ENCODE peak calls at places on chromosomes 16 and 17, in five cellular contexts. T, Q, V, Y and N are unnamed samples.

GRCh38 chr17:80935526-80935925 is 56.1 kb upstream of the CHMP6 start:
- DNase-seq in Q (no peak), V (no peak), Y (no peak), T (no peak), N (no peak)

GRCh38 chr16:2836646-2837508 is 6.8 kb downstream of the ZG16B start:
- DNase-seq in Q (no peak), Y (no peak), T (no peak), V (peak), N (no peak)

GRCh38 chr16:1333149-1333812 is at the start of gene BAIAP3:
- DNase-seq in V (peak), Y (peak), Q (peak), T (peak), N (peak)

GRCh38 chr17:692116-692515 is 22.5 kb downstream of the VPS53 start:
- DNase-seq in T (peak), Y (no peak), V (peak), Q (no peak), N (peak)

GRCh38 chr16:59170065-59170712 is 436.1 kb upstream of the GOT2 start:
- DNase-seq in Q (no peak), T (no peak), Y (no peak), V (no peak), N (no peak)

GRCh38 chr17:10772425-10773380 is 31.2 kb downstream of the TMEM238L start:
- DNase-seq in V (no peak), T (peak), Q (peak), Y (peak), N (no peak)

GRCh38 chr17:14780116-14780515 is 479.2 kb downstream of the HS3ST3B1 start:
- DNase-seq in Q (no peak), T (no peak), V (no peak), Y (no peak), N (no peak)

GRCh38 chr16:12862327-12862726 is 39.1 kb upstream of the SHISA9 start:
- DNase-seq in T (no peak), Q (no peak), V (no peak), Y (no peak), N (no peak)

GRCh38 chr17:76672892-76673291 is 29.3 kb upstream of the ST6GALNAC1 start:
- DNase-seq in Y (no peak), Q (no peak), V (no peak), T (no peak), N (no peak)

GRCh38 chr17:63019138-63019873 is 53.3 kb downstream of the TANC2 start:
- DNase-seq in Y (no peak), Q (no peak), T (no peak), V (peak), N (no peak)

GRCh38 chr17:28368306-28368831 is 1.7 kb downstream of the VTN start:
- DNase-seq in T (no peak), Y (no peak), V (no peak), Q (no peak), N (no peak)

GRCh38 chr17:29341726-29342125 is 47.8 kb upstream of the NUFIP2 start:
- DNase-seq in Y (no peak), T (peak), V (peak), Q (no peak), N (peak)

GRCh38 chr17:27579304-27579703 is 51.7 kb upstream of the LGALS9 start:
- DNase-seq in T (no peak), V (no peak), Y (no peak), Q (no peak), N (no peak)

GRCh38 chr16:75550211-75550662 is 5.8 kb downstream of the TMEM231 start:
- DNase-seq in Q (peak), Y (no peak), V (peak), T (peak), N (peak)

GRCh38 chr16:1642753-1643152 is 30.6 kb downstream of the CRAMP1 start:
- DNase-seq in Q (no peak), T (no peak), V (no peak), Y (no peak), N (no peak)

GRCh38 chr16:4140652-4141051 is 24.4 kb upstream of the ADCY9 start:
- DNase-seq in V (peak), T (peak), Y (no peak), Q (no peak), N (peak)

GRCh38 chr16:86087561-86088230 is 188.7 kb downstream of the IRF8 start:
- DNase-seq in Y (peak), T (no peak), V (no peak), Q (no peak), N (no peak)

GRCh38 chr16:2955438-2955778 is 8.7 kb upstream of the KREMEN2 start:
- DNase-seq in V (no peak), T (no peak), Y (no peak), Q (no peak), N (no peak)

GRCh38 chr17:77746901-77747620 is 211.4 kb upstream of the TNRC6C start:
- DNase-seq in V (no peak), T (no peak), Q (no peak), Y (no peak), N (no peak)

GRCh38 chr16:86059253-86060171 is 160.6 kb downstream of the IRF8 start:
- DNase-seq in Y (peak), T (peak), V (no peak), Q (peak), N (peak)

GRCh38 chr17:8649157-8650118 is 18.9 kb upstream of the MYH10 start:
- DNase-seq in V (no peak), T (peak), Q (no peak), Y (no peak), N (peak)

GRCh38 chr17:43534909-43535308 is 11.2 kb downstream of the ETV4 start:
- DNase-seq in T (no peak), V (no peak), Q (no peak), Y (no peak), N (no peak)

GRCh38 chr17:27546624-27547300 is 84.2 kb upstream of the LGALS9 start:
- DNase-seq in Q (no peak), T (no peak), V (no peak), Y (no peak), N (peak)

GRCh38 chr17:3598078-3598477 is 11.1 kb downstream of the TRPV1 start:
- DNase-seq in Q (no peak), V (no peak), T (no peak), Y (no peak), N (no peak)

GRCh38 chr17:79556263-79556662 is 54.6 kb downstream of the RBFOX3 start:
- DNase-seq in Y (no peak), Q (no peak), T (no peak), V (no peak), N (no peak)

GRCh38 chr16:86200722-86201121 is 301.8 kb downstream of the IRF8 start:
- DNase-seq in V (no peak), Q (no peak), Y (no peak), T (no peak), N (no peak)

GRCh38 chr17:35344262-35344661 is 29.2 kb downstream of the SLFN11 start:
- DNase-seq in Q (no peak), V (no peak), Y (no peak), T (no peak), N (no peak)

GRCh38 chr17:40316571-40317344 is 7.8 kb downstream of the RARA start:
- DNase-seq in V (peak), T (peak), Y (peak), Q (no peak), N (peak)

GRCh38 chr17:45346255-45347015 is 29.6 kb upstream of the MAP3K14 start:
- DNase-seq in Q (no peak), T (peak), V (no peak), Y (no peak), N (peak)

GRCh38 chr17:72717276-72717675 is 375.2 kb downstream of the SLC39A11 start:
- DNase-seq in Q (no peak), Y (no peak), T (no peak), V (no peak), N (no peak)

GRCh38 chr16:29989111-29989858 is 6.1 kb downstream of the HIRIP3 start:
- DNase-seq in V (no peak), Q (peak), Y (no peak), T (no peak), N (no peak)

GRCh38 chr17:63647065-63647725 is 25.0 kb downstream of the MAP3K3 start:
- DNase-seq in Y (no peak), V (peak), Q (no peak), T (peak), N (peak)

GRCh38 chr16:56355786-56356275 is 69.5 kb downstream of the AMFR start:
- DNase-seq in Y (no peak), Q (no peak), V (no peak), T (no peak), N (no peak)
- H3K4me3 ChIP-seq in Y (no peak), Q (no peak), V (no peak), T (peak), N (no peak)

GRCh38 chr17:47694018-47694817 is at the start of gene TBKBP1:
- DNase-seq in Y (peak), Q (peak), V (no peak), T (peak), N (peak)
- H3K4me3 ChIP-seq in Y (peak), Q (peak), V (peak), T (peak), N (peak)

GRCh38 chr17:38605230-38605851 is 411 bp downstream of the SRCIN1 start:
- DNase-seq in V (no peak), Q (no peak), T (no peak), Y (no peak), N (no peak)
- H3K4me3 ChIP-seq in V (no peak), Q (peak), T (no peak), Y (peak), N (no peak)

GRCh38 chr17:6654816-6655731 is 3.5 kb downstream of the C17orf100 start:
- DNase-seq in V (peak), T (peak), Y (peak), Q (no peak), N (no peak)
- H3K4me3 ChIP-seq in V (peak), T (no peak), Y (peak), Q (no peak), N (no peak)